ENCODE peak calls at places on chromosome 19, in four cellular contexts. One of them, this sample, is unnamed.

GRCh38 chr19:30402790-30403189 is 30.6 kb downstream of the ZNF536 start:
- DNase-seq in cardiac muscle cell: no peak
- DNase-seq in neural progenitor cell: peak; percentile 16
- DNase-seq in tibial artery: no peak
- DNase-seq in this sample: no peak

GRCh38 chr19:18587561-18587960 is 1.0 kb upstream of the REX1BD start:
- DNase-seq in cardiac muscle cell: no peak
- DNase-seq in neural progenitor cell: no peak
- DNase-seq in tibial artery: no peak
- DNase-seq in this sample: no peak

GRCh38 chr19:48638831-48639381 is 1.7 kb upstream of the DBP start:
- DNase-seq in cardiac muscle cell: no peak
- DNase-seq in neural progenitor cell: no peak
- DNase-seq in tibial artery: no peak
- DNase-seq in this sample: no peak

GRCh38 chr19:17086811-17087210 is 11.2 kb downstream of the MYO9B start:
- DNase-seq in cardiac muscle cell: no peak
- DNase-seq in neural progenitor cell: no peak
- DNase-seq in tibial artery: no peak
- DNase-seq in this sample: no peak

GRCh38 chr19:53394522-53394973 is 401 bp upstream of the ZNF765 start:
- DNase-seq in cardiac muscle cell: peak; percentile 60
- DNase-seq in neural progenitor cell: peak; percentile 81
- DNase-seq in tibial artery: peak; percentile 49
- DNase-seq in this sample: peak; percentile 30

GRCh38 chr19:887599-887998 is 5.4 kb downstream of the MED16 start:
- DNase-seq in cardiac muscle cell: no peak
- DNase-seq in neural progenitor cell: no peak
- DNase-seq in tibial artery: no peak
- DNase-seq in this sample: no peak

GRCh38 chr19:42178791-42179500 is 38.5 kb downstream of the DEDD2 start:
- DNase-seq in cardiac muscle cell: peak; percentile 15
- DNase-seq in neural progenitor cell: no peak
- DNase-seq in tibial artery: no peak
- DNase-seq in this sample: no peak

GRCh38 chr19:2014731-2015610 is 543 bp downstream of the BTBD2 start:
- DNase-seq in cardiac muscle cell: peak; percentile 66
- DNase-seq in neural progenitor cell: peak; percentile 85
- DNase-seq in tibial artery: no peak
- DNase-seq in this sample: no peak

GRCh38 chr19:18393836-18394235 is 3.6 kb downstream of the LRRC25 start:
- DNase-seq in cardiac muscle cell: no peak
- DNase-seq in neural progenitor cell: no peak
- DNase-seq in tibial artery: peak; percentile 54
- DNase-seq in this sample: no peak

GRCh38 chr19:29445246-29445645 is 80.5 kb upstream of the VSTM2B start:
- DNase-seq in cardiac muscle cell: no peak
- DNase-seq in neural progenitor cell: no peak
- DNase-seq in tibial artery: no peak
- DNase-seq in this sample: no peak

GRCh38 chr19:50695251-50696064 is 24.1 kb downstream of the SHANK1 start:
- DNase-seq in cardiac muscle cell: peak; percentile 73
- DNase-seq in neural progenitor cell: peak; percentile 85
- DNase-seq in tibial artery: no peak
- DNase-seq in this sample: no peak

GRCh38 chr19:53333071-53333465 is 481 bp upstream of the ZNF845 start:
- DNase-seq in cardiac muscle cell: peak; percentile 67
- DNase-seq in neural progenitor cell: peak; percentile 76
- DNase-seq in tibial artery: peak; percentile 55
- DNase-seq in this sample: no peak

GRCh38 chr19:35076026-35076370 is 34.5 kb downstream of the HPN start:
- DNase-seq in cardiac muscle cell: no peak
- DNase-seq in neural progenitor cell: no peak
- DNase-seq in tibial artery: no peak
- DNase-seq in this sample: no peak

GRCh38 chr19:920051-920857 is 3.1 kb downstream of the KISS1R start:
- DNase-seq in cardiac muscle cell: peak; percentile 45
- DNase-seq in neural progenitor cell: peak; percentile 46
- DNase-seq in tibial artery: no peak
- DNase-seq in this sample: no peak

GRCh38 chr19:17097593-17098126 is 22.1 kb downstream of the MYO9B start:
- DNase-seq in cardiac muscle cell: peak; percentile 68
- DNase-seq in neural progenitor cell: no peak
- DNase-seq in tibial artery: no peak
- DNase-seq in this sample: no peak

GRCh38 chr19:2912306-2912705 is 11.6 kb downstream of the ZNF57 start:
- DNase-seq in cardiac muscle cell: no peak
- DNase-seq in neural progenitor cell: no peak
- DNase-seq in tibial artery: no peak
- DNase-seq in this sample: no peak

GRCh38 chr19:41879080-41879479 is 2.0 kb downstream of the CD79A start:
- DNase-seq in cardiac muscle cell: no peak
- DNase-seq in neural progenitor cell: no peak
- DNase-seq in tibial artery: no peak
- DNase-seq in this sample: no peak

GRCh38 chr19:11234486-11235075 is 4.8 kb upstream of the ANGPTL8 start:
- DNase-seq in cardiac muscle cell: no peak
- DNase-seq in neural progenitor cell: no peak
- DNase-seq in tibial artery: no peak
- DNase-seq in this sample: no peak

GRCh38 chr19:22612316-22612715 is 21.8 kb upstream of the ZNF492 start:
- DNase-seq in cardiac muscle cell: no peak
- DNase-seq in neural progenitor cell: no peak
- DNase-seq in tibial artery: no peak
- DNase-seq in this sample: no peak

GRCh38 chr19:46759817-46760333 is 13.6 kb upstream of the STRN4 start:
- DNase-seq in cardiac muscle cell: no peak
- DNase-seq in neural progenitor cell: no peak
- DNase-seq in tibial artery: peak; percentile 54
- DNase-seq in this sample: no peak
- H3K27ac ChIP-seq in cardiac muscle cell: no peak overlapping the region
- H3K27ac ChIP-seq in neural progenitor cell: no peak overlapping the region
- H3K27ac ChIP-seq in tibial artery: peak overlapping the region; percentile 53
- H3K27ac ChIP-seq in this sample: no peak overlapping the region

DNA sequence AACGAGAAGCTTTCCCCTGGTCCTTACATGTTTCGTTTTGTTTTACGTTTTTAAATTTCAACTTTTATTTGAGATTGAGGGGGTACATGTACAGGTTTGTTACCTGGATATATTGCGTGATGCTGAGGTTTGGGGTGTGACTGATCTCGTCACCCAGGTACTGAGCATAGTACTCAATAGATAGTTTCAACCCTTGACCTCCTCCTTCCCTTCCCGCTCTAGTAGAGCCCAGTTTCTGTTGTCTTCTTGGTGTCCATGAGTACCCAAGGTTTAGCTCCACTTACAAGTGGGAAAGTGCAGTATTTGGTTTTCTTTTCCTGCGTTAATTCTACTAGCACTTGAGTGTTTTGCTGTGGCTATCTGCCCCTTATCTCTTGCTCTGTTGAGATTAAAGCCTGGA is 47.1 kb downstream of the ARHGEF18 start:
- DNase-seq in cardiac muscle cell: no peak
- DNase-seq in neural progenitor cell: no peak
- DNase-seq in tibial artery: no peak
- DNase-seq in this sample: no peak
- H3K27ac ChIP-seq in cardiac muscle cell: no peak overlapping the region
- H3K27ac ChIP-seq in neural progenitor cell: no peak overlapping the region
- H3K27ac ChIP-seq in tibial artery: peak overlapping the region; percentile 88
- H3K27ac ChIP-seq in this sample: no peak overlapping the region

GRCh38 chr19:15254547-15254946 is 22.3 kb upstream of the EPHX3 start:
- DNase-seq in cardiac muscle cell: no peak
- DNase-seq in neural progenitor cell: no peak
- DNase-seq in tibial artery: no peak
- DNase-seq in this sample: no peak
- H3K27ac ChIP-seq in cardiac muscle cell: no peak overlapping the region
- H3K27ac ChIP-seq in neural progenitor cell: no peak overlapping the region
- H3K27ac ChIP-seq in tibial artery: peak overlapping the region; percentile 98
- H3K27ac ChIP-seq in this sample: no peak overlapping the region

GRCh38 chr19:20318616-20319015 is 151.6 kb downstream of the ZNF486 start:
- DNase-seq in cardiac muscle cell: no peak
- DNase-seq in neural progenitor cell: no peak
- DNase-seq in tibial artery: no peak
- DNase-seq in this sample: no peak
- H3K27ac ChIP-seq in cardiac muscle cell: no peak overlapping the region
- H3K27ac ChIP-seq in neural progenitor cell: no peak overlapping the region
- H3K27ac ChIP-seq in tibial artery: no peak overlapping the region
- H3K27ac ChIP-seq in this sample: no peak overlapping the region

GRCh38 chr19:39386557-39386956 is 4.3 kb downstream of the PAF1 start:
- DNase-seq in cardiac muscle cell: no peak
- DNase-seq in neural progenitor cell: no peak
- DNase-seq in tibial artery: no peak
- DNase-seq in this sample: no peak

GRCh38 chr19:39388657-39389056 is 2.2 kb downstream of the PAF1 start:
- DNase-seq in cardiac muscle cell: no peak
- DNase-seq in neural progenitor cell: no peak
- DNase-seq in tibial artery: no peak
- DNase-seq in this sample: no peak

GRCh38 chr19:39390759-39391592 is at the start of the genes MED29 and PAF1:
- DNase-seq in cardiac muscle cell: peak; percentile 99
- DNase-seq in neural progenitor cell: peak; percentile 99
- DNase-seq in tibial artery: peak; percentile 98
- DNase-seq in this sample: peak; percentile 97

GRCh38 chr19:39390460-39390758 is 497 bp downstream of the PAF1 start:
- DNase-seq in cardiac muscle cell: no peak
- DNase-seq in neural progenitor cell: no peak
- DNase-seq in tibial artery: peak; percentile 63
- DNase-seq in this sample: no peak

GRCh38 chr19:39389621-39390414 is 1.1 kb downstream of the PAF1 start:
- DNase-seq in cardiac muscle cell: no peak
- DNase-seq in neural progenitor cell: no peak
- DNase-seq in tibial artery: no peak
- DNase-seq in this sample: no peak
- H3K27ac ChIP-seq in cardiac muscle cell: peak overlapping the region; percentile 94
- H3K27ac ChIP-seq in neural progenitor cell: no peak overlapping the region
- H3K27ac ChIP-seq in tibial artery: peak overlapping the region; percentile 98
- H3K27ac ChIP-seq in this sample: peak overlapping the region; percentile 96

GRCh38 chr19:43983912-43984686 is at the start of gene ZNF155:
- DNase-seq in cardiac muscle cell: peak; percentile 95
- DNase-seq in neural progenitor cell: peak; percentile 95
- DNase-seq in tibial artery: peak; percentile 92
- DNase-seq in this sample: peak; percentile 77
- H3K27ac ChIP-seq in cardiac muscle cell: peak within 1 kb of the TSS; percentile 61
- H3K27ac ChIP-seq in neural progenitor cell: no peak within 1 kb of the TSS
- H3K27ac ChIP-seq in tibial artery: peak within 1 kb of the TSS; percentile 82
- H3K27ac ChIP-seq in this sample: peak within 1 kb of the TSS; percentile 58

DNA sequence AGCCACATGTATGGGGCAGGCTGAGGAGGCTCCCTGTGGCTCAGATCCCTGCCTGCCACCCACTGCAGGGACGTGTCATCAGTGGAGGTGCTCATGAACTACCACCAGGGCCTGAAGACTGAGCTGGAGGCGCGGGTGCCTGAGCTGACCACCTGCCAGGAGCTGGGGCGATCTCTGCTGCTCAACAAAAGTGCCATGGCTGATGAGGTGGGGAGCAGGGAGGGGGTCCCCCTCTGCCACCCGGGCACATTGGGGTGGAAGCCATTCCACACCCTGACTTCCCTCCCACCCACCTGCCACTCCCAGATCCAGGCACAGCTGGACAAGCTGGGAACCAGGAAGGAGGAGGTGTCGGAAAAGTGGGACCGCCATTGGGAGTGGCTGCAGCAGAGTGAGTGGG is 11.3 kb upstream of the SHKBP1 start:
- DNase-seq in cardiac muscle cell: no peak
- DNase-seq in neural progenitor cell: no peak
- DNase-seq in tibial artery: no peak
- DNase-seq in this sample: no peak
- H3K27ac ChIP-seq in cardiac muscle cell: no peak overlapping the region
- H3K27ac ChIP-seq in neural progenitor cell: no peak overlapping the region
- H3K27ac ChIP-seq in tibial artery: no peak overlapping the region
- H3K27ac ChIP-seq in this sample: no peak overlapping the region

This sample was measured in substantia nigra.